ENCODE peak calls at places on chromosomes 3 and 15, in nine cellular contexts. U is frontal cortex, T is NCI-H2081, W is A549, G is foreskin fibroblast, F is AG09309, V is T-helper 2 cell, O is AG04450, J is kidney tubule cell. Y is an unnamed sample.

GRCh38 chr3:112097378-112097777 is 11.2 kb downstream of the C3orf52 start:
- DNase-seq in U (no peak), T (peak; percentile 78), W (peak; percentile 81), G (peak; percentile 98), F (peak; percentile 97), V (no peak), O (peak; percentile 97), J (peak; percentile 98), Y (peak; percentile 71)

GRCh38 chr3:30646181-30646876 is 39.9 kb downstream of the TGFBR2 start:
- DNase-seq in U (no peak), T (no peak), W (no peak), G (peak; percentile 59), F (peak; percentile 58), V (no peak), O (no peak), J (no peak), Y (no peak)

GRCh38 chr3:77873599-77873998 is 833.7 kb downstream of the ROBO2 start:
- DNase-seq in U (no peak), T (no peak), W (no peak), G (no peak), F (no peak), V (no peak), O (no peak), J (no peak), Y (no peak)

GRCh38 chr3:99949956-99950670 is 132.5 kb downstream of the CMSS1 start:
- DNase-seq in U (no peak), T (no peak), W (no peak), G (no peak), F (no peak), V (no peak), O (no peak), J (peak; percentile 63), Y (no peak)

GRCh38 chr15:65033659-65034269 is 4.3 kb upstream of the MTFMT start:
- DNase-seq in U (no peak), T (peak; percentile 57), W (no peak), G (peak; percentile 52), F (no peak), V (no peak), O (no peak), J (peak; percentile 49), Y (peak; percentile 27)

GRCh38 chr3:46416134-46417119 is 9.4 kb downstream of the CCRL2 start:
- DNase-seq in U (no peak), T (peak; percentile 86), W (no peak), G (no peak), F (no peak), V (no peak), O (no peak), J (no peak), Y (peak; percentile 81)

GRCh38 chr3:14486460-14486859 is 53.7 kb downstream of the GRIP2 start:
- DNase-seq in U (no peak), T (no peak), W (no peak), G (no peak), F (no peak), V (no peak), O (no peak), J (no peak), Y (no peak)

GRCh38 chr3:79767194-79767952 is 425 bp downstream of the ROBO1 start:
- DNase-seq in U (no peak), T (no peak), W (no peak), G (no peak), F (no peak), V (no peak), O (no peak), J (no peak), Y (no peak)

GRCh38 chr3:120468635-120469295 is 18.0 kb upstream of the FSTL1 start:
- DNase-seq in U (no peak), T (no peak), W (no peak), G (no peak), F (no peak), V (no peak), O (no peak), J (peak; percentile 20), Y (no peak)

GRCh38 chr3:71949403-71949802 is 164.5 kb upstream of the PROK2 start:
- DNase-seq in U (no peak), T (no peak), W (no peak), G (no peak), F (no peak), V (no peak), O (no peak), J (no peak), Y (no peak)

GRCh38 chr3:126277629-126278378 is 79.4 kb downstream of the KLF15 start:
- DNase-seq in U (no peak), T (no peak), W (no peak), G (no peak), F (no peak), V (no peak), O (no peak), J (no peak), Y (no peak)

GRCh38 chr3:70813306-70813705 is 500.9 kb upstream of the MDFIC2 start:
- DNase-seq in U (no peak), T (no peak), W (no peak), G (no peak), F (no peak), V (no peak), O (no peak), J (no peak), Y (no peak)

GRCh38 chr3:61372723-61373122 is 121.5 kb upstream of the FHIT start:
- DNase-seq in U (no peak), T (no peak), W (no peak), G (no peak), F (no peak), V (no peak), O (no peak), J (no peak), Y (no peak)

GRCh38 chr3:32961189-32961715 is 9.8 kb downstream of the CCR4 start:
- DNase-seq in U (no peak), T (no peak), W (no peak), G (no peak), F (no peak), V (peak; percentile 34), O (no peak), J (no peak), Y (no peak)

GRCh38 chr15:80163217-80163616 is 10.4 kb downstream of the FAH start:
- DNase-seq in U (no peak), T (no peak), W (no peak), G (no peak), F (no peak), V (no peak), O (no peak), J (no peak), Y (no peak)

GRCh38 chr3:41204369-41204768 is 5.1 kb downstream of the CTNNB1 start:
- DNase-seq in U (no peak), T (no peak), W (no peak), G (no peak), F (no peak), V (no peak), O (no peak), J (no peak), Y (no peak)

GRCh38 chr3:100003609-100004503 is 110.4 kb downstream of the FILIP1L start:
- DNase-seq in U (no peak), T (no peak), W (no peak), G (no peak), F (no peak), V (no peak), O (no peak), J (no peak), Y (no peak)

GRCh38 chr15:28080386-28080785 is 18.7 kb downstream of the OCA2 start:
- DNase-seq in U (no peak), T (no peak), W (no peak), G (no peak), F (no peak), V (no peak), O (no peak), J (no peak), Y (no peak)

GRCh38 chr3:177753498-177754155 is 556.3 kb upstream of the TBL1XR1 start:
- DNase-seq in U (no peak), T (no peak), W (no peak), G (peak; percentile 42), F (no peak), V (no peak), O (no peak), J (peak; percentile 39), Y (no peak)

GRCh38 chr15:38251726-38252480 is 733 bp upstream of the SPRED1 start:
- DNase-seq in U (peak; percentile 76), T (peak; percentile 91), W (peak; percentile 41), G (peak; percentile 99), F (peak; percentile 99), V (peak; percentile 48), O (peak; percentile 98), J (peak; percentile 97), Y (peak; percentile 56)

GRCh38 chr3:100882571-100882981 is 110.6 kb downstream of the ABI3BP start:
- DNase-seq in U (no peak), T (no peak), W (no peak), G (peak; percentile 55), F (no peak), V (no peak), O (no peak), J (peak; percentile 25), Y (no peak)

GRCh38 chr3:23675010-23675409 is 130.7 kb upstream of the UBE2E1 start:
- DNase-seq in U (no peak), T (no peak), W (no peak), G (no peak), F (no peak), V (no peak), O (no peak), J (no peak), Y (no peak)

GRCh38 chr3:15924914-15925313 is 127.1 kb upstream of the ANKRD28 start:
- DNase-seq in U (no peak), T (peak; percentile 56), W (no peak), G (no peak), F (no peak), V (no peak), O (no peak), J (no peak), Y (peak; percentile 5)

GRCh38 chr3:34016925-34017592 is 218.6 kb downstream of the PDCD6IP start:
- DNase-seq in U (no peak), T (no peak), W (no peak), G (no peak), F (no peak), V (peak; percentile 16), O (no peak), J (no peak), Y (no peak)

GRCh38 chr3:156898296-156898880 is 72.2 kb downstream of the LEKR1 start:
- DNase-seq in U (no peak), T (no peak), W (no peak), G (no peak), F (peak; percentile 7), V (no peak), O (no peak), J (no peak), Y (no peak)

GRCh38 chr3:185649414-185649813 is 63.3 kb downstream of the SENP2 start:
- DNase-seq in U (no peak), T (no peak), W (no peak), G (no peak), F (no peak), V (no peak), O (no peak), J (no peak), Y (no peak)

Y was measured in COR-L47.